ENCODE peak calls at places on chromosomes 4 and X, in ten cellular contexts. One of them, this sample, is unnamed.

GRCh38 chr4:77501851-77502250 is 103.8 kb upstream of the CXCL13 start:
- DNase-seq in GM03348: no peak
- DNase-seq in iPS-NIHi11: no peak
- DNase-seq in foreskin fibroblast: no peak
- DNase-seq in fibroblast of mammary gland: peak
- DNase-seq in non-pigmented ciliary epithelial cell: no peak
- DNase-seq in anterior cingulate cortex: no peak
- DNase-seq in heart right ventricle: no peak
- DNase-seq in fibroblast of the conjunctiva: no peak
- DNase-seq in mesenteric fat pad: no peak
- DNase-seq in this sample: no peak

GRCh38 chr4:168723020-168723419 is 226.2 kb downstream of the PALLD start:
- DNase-seq in fibroblast of the conjunctiva: no peak
- DNase-seq in heart right ventricle: no peak
- DNase-seq in anterior cingulate cortex: no peak
- DNase-seq in GM03348: no peak
- DNase-seq in iPS-NIHi11: no peak
- DNase-seq in non-pigmented ciliary epithelial cell: no peak
- DNase-seq in foreskin fibroblast: peak
- DNase-seq in mesenteric fat pad: no peak
- DNase-seq in fibroblast of mammary gland: peak
- DNase-seq in this sample: no peak

GRCh38 chr4:168942985-168943384 is 67.1 kb downstream of the CBR4 start:
- DNase-seq in GM03348: no peak
- DNase-seq in non-pigmented ciliary epithelial cell: no peak
- DNase-seq in fibroblast of mammary gland: peak
- DNase-seq in anterior cingulate cortex: no peak
- DNase-seq in foreskin fibroblast: no peak
- DNase-seq in mesenteric fat pad: no peak
- DNase-seq in heart right ventricle: no peak
- DNase-seq in iPS-NIHi11: peak
- DNase-seq in fibroblast of the conjunctiva: no peak
- DNase-seq in this sample: no peak

GRCh38 chrX:86504297-86504696 is 356.0 kb downstream of the DACH2 start:
- DNase-seq in mesenteric fat pad: no peak
- DNase-seq in anterior cingulate cortex: no peak
- DNase-seq in heart right ventricle: no peak
- DNase-seq in non-pigmented ciliary epithelial cell: no peak
- DNase-seq in iPS-NIHi11: no peak
- DNase-seq in GM03348: no peak
- DNase-seq in foreskin fibroblast: no peak
- DNase-seq in fibroblast of the conjunctiva: no peak
- DNase-seq in fibroblast of mammary gland: no peak
- DNase-seq in this sample: no peak

GRCh38 chr4:141686929-141687328 is 50.5 kb downstream of the IL15 start:
- DNase-seq in fibroblast of the conjunctiva: no peak
- DNase-seq in fibroblast of mammary gland: peak
- DNase-seq in mesenteric fat pad: no peak
- DNase-seq in anterior cingulate cortex: no peak
- DNase-seq in foreskin fibroblast: peak
- DNase-seq in heart right ventricle: no peak
- DNase-seq in non-pigmented ciliary epithelial cell: no peak
- DNase-seq in iPS-NIHi11: peak
- DNase-seq in GM03348: no peak
- DNase-seq in this sample: no peak

GRCh38 chrX:74421181-74422028 is at the start of gene SLC16A2:
- DNase-seq in heart right ventricle: peak
- DNase-seq in fibroblast of mammary gland: peak
- DNase-seq in anterior cingulate cortex: peak
- DNase-seq in iPS-NIHi11: peak
- DNase-seq in mesenteric fat pad: no peak
- DNase-seq in GM03348: peak
- DNase-seq in fibroblast of the conjunctiva: peak
- DNase-seq in foreskin fibroblast: peak
- DNase-seq in non-pigmented ciliary epithelial cell: no peak
- DNase-seq in this sample: no peak

GRCh38 chr4:122045533-122045932 is 93.7 kb upstream of the TRPC3 start:
- DNase-seq in iPS-NIHi11: peak
- DNase-seq in heart right ventricle: no peak
- DNase-seq in fibroblast of the conjunctiva: peak
- DNase-seq in non-pigmented ciliary epithelial cell: peak
- DNase-seq in mesenteric fat pad: no peak
- DNase-seq in GM03348: peak
- DNase-seq in anterior cingulate cortex: no peak
- DNase-seq in fibroblast of mammary gland: peak
- DNase-seq in foreskin fibroblast: peak
- DNase-seq in this sample: no peak

GRCh38 chr4:125316781-125317525 is 2.2 kb downstream of the FAT4 start:
- DNase-seq in iPS-NIHi11: peak
- DNase-seq in mesenteric fat pad: peak
- DNase-seq in foreskin fibroblast: peak
- DNase-seq in non-pigmented ciliary epithelial cell: no peak
- DNase-seq in anterior cingulate cortex: peak
- DNase-seq in GM03348: peak
- DNase-seq in fibroblast of the conjunctiva: no peak
- DNase-seq in heart right ventricle: peak
- DNase-seq in fibroblast of mammary gland: peak
- DNase-seq in this sample: no peak

GRCh38 chrX:115364625-115365024 is 75.1 kb downstream of the LUZP4 start:
- DNase-seq in GM03348: no peak
- DNase-seq in fibroblast of the conjunctiva: no peak
- DNase-seq in heart right ventricle: no peak
- DNase-seq in non-pigmented ciliary epithelial cell: no peak
- DNase-seq in anterior cingulate cortex: no peak
- DNase-seq in foreskin fibroblast: no peak
- DNase-seq in iPS-NIHi11: no peak
- DNase-seq in mesenteric fat pad: no peak
- DNase-seq in fibroblast of mammary gland: no peak
- DNase-seq in this sample: no peak

GRCh38 chr4:173218411-173219125 is 50.0 kb downstream of the GALNT7 start:
- DNase-seq in GM03348: no peak
- DNase-seq in fibroblast of the conjunctiva: no peak
- DNase-seq in iPS-NIHi11: peak
- DNase-seq in fibroblast of mammary gland: peak
- DNase-seq in foreskin fibroblast: peak
- DNase-seq in anterior cingulate cortex: no peak
- DNase-seq in heart right ventricle: no peak
- DNase-seq in mesenteric fat pad: no peak
- DNase-seq in non-pigmented ciliary epithelial cell: peak
- DNase-seq in this sample: no peak

GRCh38 chr4:153731239-153731638 is 28.6 kb downstream of the RNF175 start:
- DNase-seq in mesenteric fat pad: no peak
- DNase-seq in iPS-NIHi11: no peak
- DNase-seq in GM03348: peak
- DNase-seq in non-pigmented ciliary epithelial cell: no peak
- DNase-seq in foreskin fibroblast: peak
- DNase-seq in anterior cingulate cortex: no peak
- DNase-seq in fibroblast of mammary gland: peak
- DNase-seq in heart right ventricle: no peak
- DNase-seq in fibroblast of the conjunctiva: peak
- DNase-seq in this sample: no peak

GRCh38 chr4:148962539-148963290 is 520.5 kb upstream of the NR3C2 start:
- DNase-seq in heart right ventricle: no peak
- DNase-seq in GM03348: peak
- DNase-seq in fibroblast of the conjunctiva: no peak
- DNase-seq in foreskin fibroblast: peak
- DNase-seq in fibroblast of mammary gland: peak
- DNase-seq in non-pigmented ciliary epithelial cell: no peak
- DNase-seq in mesenteric fat pad: no peak
- DNase-seq in anterior cingulate cortex: no peak
- DNase-seq in iPS-NIHi11: no peak
- DNase-seq in this sample: no peak

GRCh38 chr4:24582235-24582863 is 2.0 kb downstream of the DHX15 start:
- DNase-seq in iPS-NIHi11: no peak
- DNase-seq in mesenteric fat pad: no peak
- DNase-seq in foreskin fibroblast: peak
- DNase-seq in heart right ventricle: no peak
- DNase-seq in GM03348: no peak
- DNase-seq in fibroblast of the conjunctiva: no peak
- DNase-seq in anterior cingulate cortex: no peak
- DNase-seq in non-pigmented ciliary epithelial cell: no peak
- DNase-seq in fibroblast of mammary gland: no peak
- DNase-seq in this sample: no peak

GRCh38 chr4:11889099-11889498 is 460.4 kb upstream of the HS3ST1 start:
- DNase-seq in non-pigmented ciliary epithelial cell: no peak
- DNase-seq in foreskin fibroblast: no peak
- DNase-seq in heart right ventricle: no peak
- DNase-seq in mesenteric fat pad: no peak
- DNase-seq in fibroblast of mammary gland: no peak
- DNase-seq in GM03348: no peak
- DNase-seq in anterior cingulate cortex: no peak
- DNase-seq in iPS-NIHi11: no peak
- DNase-seq in fibroblast of the conjunctiva: no peak
- DNase-seq in this sample: no peak

GRCh38 chr4:94690851-94691254 is 66.9 kb upstream of the BMPR1B start:
- DNase-seq in foreskin fibroblast: peak
- DNase-seq in non-pigmented ciliary epithelial cell: no peak
- DNase-seq in anterior cingulate cortex: no peak
- DNase-seq in iPS-NIHi11: no peak
- DNase-seq in mesenteric fat pad: no peak
- DNase-seq in heart right ventricle: no peak
- DNase-seq in fibroblast of the conjunctiva: no peak
- DNase-seq in GM03348: peak
- DNase-seq in fibroblast of mammary gland: peak
- DNase-seq in this sample: no peak

GRCh38 chrX:12894074-12894691 is 12.2 kb upstream of the TLR8 start:
- DNase-seq in foreskin fibroblast: peak
- DNase-seq in iPS-NIHi11: peak
- DNase-seq in GM03348: no peak
- DNase-seq in heart right ventricle: no peak
- DNase-seq in non-pigmented ciliary epithelial cell: no peak
- DNase-seq in fibroblast of the conjunctiva: no peak
- DNase-seq in mesenteric fat pad: no peak
- DNase-seq in fibroblast of mammary gland: peak
- DNase-seq in anterior cingulate cortex: peak
- DNase-seq in this sample: no peak

GRCh38 chrX:150730719-150731118 is 37.5 kb downstream of the MTMR1 start:
- DNase-seq in GM03348: peak
- DNase-seq in iPS-NIHi11: no peak
- DNase-seq in anterior cingulate cortex: no peak
- DNase-seq in mesenteric fat pad: no peak
- DNase-seq in fibroblast of the conjunctiva: peak
- DNase-seq in fibroblast of mammary gland: peak
- DNase-seq in foreskin fibroblast: peak
- DNase-seq in heart right ventricle: no peak
- DNase-seq in non-pigmented ciliary epithelial cell: peak
- DNase-seq in this sample: no peak

GRCh38 chrX:39969826-39970569 is 127.8 kb downstream of the BCOR start:
- DNase-seq in fibroblast of the conjunctiva: no peak
- DNase-seq in iPS-NIHi11: no peak
- DNase-seq in fibroblast of mammary gland: no peak
- DNase-seq in non-pigmented ciliary epithelial cell: no peak
- DNase-seq in GM03348: no peak
- DNase-seq in mesenteric fat pad: no peak
- DNase-seq in foreskin fibroblast: no peak
- DNase-seq in heart right ventricle: no peak
- DNase-seq in anterior cingulate cortex: no peak
- DNase-seq in this sample: no peak

GRCh38 chrX:131617182-131617581 is 73.3 kb downstream of the OR13H1 start:
- DNase-seq in fibroblast of mammary gland: peak
- DNase-seq in anterior cingulate cortex: no peak
- DNase-seq in heart right ventricle: no peak
- DNase-seq in fibroblast of the conjunctiva: no peak
- DNase-seq in foreskin fibroblast: peak
- DNase-seq in GM03348: no peak
- DNase-seq in non-pigmented ciliary epithelial cell: no peak
- DNase-seq in mesenteric fat pad: no peak
- DNase-seq in iPS-NIHi11: no peak
- DNase-seq in this sample: no peak

GRCh38 chrX:93985621-93986020 is 311.6 kb downstream of the FAM133A start:
- DNase-seq in fibroblast of the conjunctiva: no peak
- DNase-seq in non-pigmented ciliary epithelial cell: no peak
- DNase-seq in anterior cingulate cortex: no peak
- DNase-seq in heart right ventricle: no peak
- DNase-seq in GM03348: no peak
- DNase-seq in iPS-NIHi11: no peak
- DNase-seq in mesenteric fat pad: no peak
- DNase-seq in fibroblast of mammary gland: peak
- DNase-seq in foreskin fibroblast: no peak
- DNase-seq in this sample: no peak

GRCh38 chr4:83124079-83124780 is 9.7 kb upstream of the PLAC8 start:
- DNase-seq in GM03348: no peak
- DNase-seq in foreskin fibroblast: peak
- DNase-seq in anterior cingulate cortex: no peak
- DNase-seq in heart right ventricle: no peak
- DNase-seq in non-pigmented ciliary epithelial cell: no peak
- DNase-seq in iPS-NIHi11: no peak
- DNase-seq in mesenteric fat pad: no peak
- DNase-seq in fibroblast of mammary gland: peak
- DNase-seq in fibroblast of the conjunctiva: no peak
- DNase-seq in this sample: no peak

GRCh38 chrX:150942958-150943594 is 40.1 kb upstream of the HMGB3 start:
- DNase-seq in foreskin fibroblast: no peak
- DNase-seq in fibroblast of the conjunctiva: no peak
- DNase-seq in anterior cingulate cortex: no peak
- DNase-seq in non-pigmented ciliary epithelial cell: no peak
- DNase-seq in heart right ventricle: no peak
- DNase-seq in mesenteric fat pad: no peak
- DNase-seq in GM03348: no peak
- DNase-seq in iPS-NIHi11: no peak
- DNase-seq in fibroblast of mammary gland: no peak
- DNase-seq in this sample: no peak

GRCh38 chrX:31449064-31449463 is 377.2 kb upstream of the FTHL17 start:
- DNase-seq in GM03348: no peak
- DNase-seq in non-pigmented ciliary epithelial cell: no peak
- DNase-seq in foreskin fibroblast: no peak
- DNase-seq in iPS-NIHi11: no peak
- DNase-seq in mesenteric fat pad: no peak
- DNase-seq in anterior cingulate cortex: no peak
- DNase-seq in fibroblast of mammary gland: no peak
- DNase-seq in heart right ventricle: no peak
- DNase-seq in fibroblast of the conjunctiva: no peak
- DNase-seq in this sample: no peak

GRCh38 chrX:41580423-41581064 is 108.2 kb upstream of the GPR34 start:
- DNase-seq in anterior cingulate cortex: no peak
- DNase-seq in mesenteric fat pad: no peak
- DNase-seq in heart right ventricle: no peak
- DNase-seq in GM03348: no peak
- DNase-seq in fibroblast of the conjunctiva: no peak
- DNase-seq in iPS-NIHi11: no peak
- DNase-seq in non-pigmented ciliary epithelial cell: no peak
- DNase-seq in fibroblast of mammary gland: no peak
- DNase-seq in foreskin fibroblast: no peak
- DNase-seq in this sample: no peak

GRCh38 chr4:147933316-147933715 is 201.4 kb downstream of the ARHGAP10 start:
- DNase-seq in anterior cingulate cortex: no peak
- DNase-seq in fibroblast of mammary gland: peak
- DNase-seq in heart right ventricle: no peak
- DNase-seq in mesenteric fat pad: no peak
- DNase-seq in iPS-NIHi11: no peak
- DNase-seq in non-pigmented ciliary epithelial cell: no peak
- DNase-seq in GM03348: no peak
- DNase-seq in foreskin fibroblast: no peak
- DNase-seq in fibroblast of the conjunctiva: no peak
- DNase-seq in this sample: no peak

GRCh38 chrX:2894885-2895292 is 34.2 kb downstream of the ARSD start:
- DNase-seq in anterior cingulate cortex: no peak
- DNase-seq in fibroblast of the conjunctiva: no peak
- DNase-seq in GM03348: no peak
- DNase-seq in heart right ventricle: no peak
- DNase-seq in mesenteric fat pad: no peak
- DNase-seq in non-pigmented ciliary epithelial cell: no peak
- DNase-seq in fibroblast of mammary gland: peak
- DNase-seq in foreskin fibroblast: peak
- DNase-seq in iPS-NIHi11: no peak
- DNase-seq in this sample: peak

GRCh38 chr4:70759627-70760026 is 37.9 kb downstream of the RUFY3 start:
- DNase-seq in iPS-NIHi11: no peak
- DNase-seq in GM03348: no peak
- DNase-seq in mesenteric fat pad: no peak
- DNase-seq in anterior cingulate cortex: no peak
- DNase-seq in foreskin fibroblast: no peak
- DNase-seq in non-pigmented ciliary epithelial cell: no peak
- DNase-seq in fibroblast of mammary gland: no peak
- DNase-seq in fibroblast of the conjunctiva: no peak
- DNase-seq in heart right ventricle: no peak
- DNase-seq in this sample: no peak

This sample was measured in vagina.